ENCODE peak calls at places on chromosome 4, in nine cellular contexts. One of them, this sample, is unnamed.

GRCh38 chr4:45120163-45120562 is 393.8 kb upstream of the GNPDA2 start:
- DNase-seq in naive B cell: no peak
- DNase-seq in astrocyte of the spinal cord: no peak
- DNase-seq in uterus: no peak
- DNase-seq in tibial nerve: no peak
- DNase-seq in kidney tubule cell: peak
- DNase-seq in Peyer's patch: no peak
- DNase-seq in central memory CD4-positive, alpha-beta T cell: no peak
- DNase-seq in stomach: no peak
- DNase-seq in this sample: no peak

GRCh38 chr4:150948069-150948468 is 67.0 kb downstream of the LRBA start:
- DNase-seq in naive B cell: no peak
- DNase-seq in astrocyte of the spinal cord: no peak
- DNase-seq in uterus: no peak
- DNase-seq in tibial nerve: no peak
- DNase-seq in kidney tubule cell: no peak
- DNase-seq in Peyer's patch: no peak
- DNase-seq in central memory CD4-positive, alpha-beta T cell: no peak
- DNase-seq in stomach: no peak
- DNase-seq in this sample: no peak

GRCh38 chr4:110514889-110515479 is 39.0 kb downstream of the ENPEP start:
- DNase-seq in naive B cell: peak
- DNase-seq in astrocyte of the spinal cord: peak
- DNase-seq in uterus: no peak
- DNase-seq in tibial nerve: no peak
- DNase-seq in kidney tubule cell: peak
- DNase-seq in Peyer's patch: no peak
- DNase-seq in central memory CD4-positive, alpha-beta T cell: peak
- DNase-seq in stomach: no peak
- DNase-seq in this sample: no peak

GRCh38 chr4:187668683-187669082 is 326.9 kb upstream of the ZFP42 start:
- DNase-seq in naive B cell: no peak
- DNase-seq in astrocyte of the spinal cord: peak
- DNase-seq in uterus: no peak
- DNase-seq in tibial nerve: no peak
- DNase-seq in kidney tubule cell: peak
- DNase-seq in Peyer's patch: no peak
- DNase-seq in central memory CD4-positive, alpha-beta T cell: no peak
- DNase-seq in stomach: no peak
- DNase-seq in this sample: no peak

GRCh38 chr4:22721189-22721588 is 28.5 kb downstream of the GBA3 start:
- DNase-seq in naive B cell: no peak
- DNase-seq in astrocyte of the spinal cord: no peak
- DNase-seq in uterus: no peak
- DNase-seq in tibial nerve: no peak
- DNase-seq in kidney tubule cell: no peak
- DNase-seq in Peyer's patch: no peak
- DNase-seq in central memory CD4-positive, alpha-beta T cell: no peak
- DNase-seq in stomach: no peak
- DNase-seq in this sample: no peak

GRCh38 chr4:153153339-153153851 is 50.8 kb upstream of the TRIM2 start:
- DNase-seq in naive B cell: peak
- DNase-seq in astrocyte of the spinal cord: peak
- DNase-seq in uterus: peak
- DNase-seq in tibial nerve: no peak
- DNase-seq in kidney tubule cell: peak
- DNase-seq in Peyer's patch: peak
- DNase-seq in central memory CD4-positive, alpha-beta T cell: peak
- DNase-seq in stomach: peak
- DNase-seq in this sample: peak

GRCh38 chr4:45063701-45064100 is 337.3 kb upstream of the GNPDA2 start:
- DNase-seq in naive B cell: no peak
- DNase-seq in astrocyte of the spinal cord: no peak
- DNase-seq in uterus: no peak
- DNase-seq in tibial nerve: no peak
- DNase-seq in kidney tubule cell: no peak
- DNase-seq in Peyer's patch: no peak
- DNase-seq in central memory CD4-positive, alpha-beta T cell: no peak
- DNase-seq in stomach: no peak
- DNase-seq in this sample: no peak

GRCh38 chr4:26766142-26766541 is 94.5 kb upstream of the STIM2 start:
- DNase-seq in naive B cell: no peak
- DNase-seq in astrocyte of the spinal cord: no peak
- DNase-seq in uterus: no peak
- DNase-seq in tibial nerve: no peak
- DNase-seq in kidney tubule cell: no peak
- DNase-seq in Peyer's patch: no peak
- DNase-seq in central memory CD4-positive, alpha-beta T cell: no peak
- DNase-seq in stomach: no peak
- DNase-seq in this sample: no peak

GRCh38 chr4:6169239-6169638 is 31.1 kb downstream of the JAKMIP1 start:
- DNase-seq in naive B cell: no peak
- DNase-seq in astrocyte of the spinal cord: no peak
- DNase-seq in uterus: no peak
- DNase-seq in tibial nerve: no peak
- DNase-seq in kidney tubule cell: no peak
- DNase-seq in Peyer's patch: no peak
- DNase-seq in central memory CD4-positive, alpha-beta T cell: no peak
- DNase-seq in stomach: no peak
- DNase-seq in this sample: no peak

GRCh38 chr4:149896428-149896827 is 80.8 kb upstream of the IQCM start:
- DNase-seq in naive B cell: no peak
- DNase-seq in astrocyte of the spinal cord: peak
- DNase-seq in uterus: no peak
- DNase-seq in tibial nerve: no peak
- DNase-seq in kidney tubule cell: peak
- DNase-seq in Peyer's patch: no peak
- DNase-seq in central memory CD4-positive, alpha-beta T cell: no peak
- DNase-seq in stomach: no peak
- DNase-seq in this sample: no peak

GRCh38 chr4:112170451-112170993 is 25.3 kb downstream of the FAM241A start:
- DNase-seq in naive B cell: no peak
- DNase-seq in astrocyte of the spinal cord: peak
- DNase-seq in uterus: no peak
- DNase-seq in tibial nerve: no peak
- DNase-seq in kidney tubule cell: peak
- DNase-seq in Peyer's patch: no peak
- DNase-seq in central memory CD4-positive, alpha-beta T cell: no peak
- DNase-seq in stomach: no peak
- DNase-seq in this sample: no peak

GRCh38 chr4:110501826-110502225 is 25.9 kb downstream of the ENPEP start:
- DNase-seq in naive B cell: no peak
- DNase-seq in astrocyte of the spinal cord: peak
- DNase-seq in uterus: no peak
- DNase-seq in tibial nerve: no peak
- DNase-seq in kidney tubule cell: peak
- DNase-seq in Peyer's patch: no peak
- DNase-seq in central memory CD4-positive, alpha-beta T cell: no peak
- DNase-seq in stomach: no peak
- DNase-seq in this sample: no peak

GRCh38 chr4:4780634-4781287 is 78.7 kb upstream of the MSX1 start:
- DNase-seq in naive B cell: no peak
- DNase-seq in astrocyte of the spinal cord: peak
- DNase-seq in uterus: no peak
- DNase-seq in tibial nerve: no peak
- DNase-seq in kidney tubule cell: peak
- DNase-seq in Peyer's patch: no peak
- DNase-seq in central memory CD4-positive, alpha-beta T cell: no peak
- DNase-seq in stomach: no peak
- DNase-seq in this sample: no peak

GRCh38 chr4:116055857-116056827 is 942.7 kb upstream of the NDST4 start:
- DNase-seq in naive B cell: no peak
- DNase-seq in astrocyte of the spinal cord: peak
- DNase-seq in uterus: no peak
- DNase-seq in tibial nerve: no peak
- DNase-seq in kidney tubule cell: peak
- DNase-seq in Peyer's patch: no peak
- DNase-seq in central memory CD4-positive, alpha-beta T cell: no peak
- DNase-seq in stomach: no peak
- DNase-seq in this sample: no peak

GRCh38 chr4:144667500-144667899 is 21.5 kb downstream of the HHIP start:
- DNase-seq in naive B cell: no peak
- DNase-seq in astrocyte of the spinal cord: peak
- DNase-seq in uterus: no peak
- DNase-seq in tibial nerve: no peak
- DNase-seq in kidney tubule cell: peak
- DNase-seq in Peyer's patch: no peak
- DNase-seq in central memory CD4-positive, alpha-beta T cell: no peak
- DNase-seq in stomach: no peak
- DNase-seq in this sample: no peak

GRCh38 chr4:16294455-16294854 is 68.2 kb upstream of the TAPT1 start:
- DNase-seq in naive B cell: no peak
- DNase-seq in astrocyte of the spinal cord: no peak
- DNase-seq in uterus: no peak
- DNase-seq in tibial nerve: no peak
- DNase-seq in kidney tubule cell: peak
- DNase-seq in Peyer's patch: no peak
- DNase-seq in central memory CD4-positive, alpha-beta T cell: no peak
- DNase-seq in stomach: no peak
- DNase-seq in this sample: no peak

GRCh38 chr4:125316391-125316780 is 1.6 kb downstream of the FAT4 start:
- DNase-seq in naive B cell: no peak
- DNase-seq in astrocyte of the spinal cord: no peak
- DNase-seq in uterus: peak
- DNase-seq in tibial nerve: peak
- DNase-seq in kidney tubule cell: peak
- DNase-seq in Peyer's patch: no peak
- DNase-seq in central memory CD4-positive, alpha-beta T cell: no peak
- DNase-seq in stomach: peak
- DNase-seq in this sample: no peak

GRCh38 chr4:106898621-106899230 is 137.4 kb downstream of the DKK2 start:
- DNase-seq in naive B cell: no peak
- DNase-seq in astrocyte of the spinal cord: peak
- DNase-seq in uterus: no peak
- DNase-seq in tibial nerve: no peak
- DNase-seq in kidney tubule cell: peak
- DNase-seq in Peyer's patch: no peak
- DNase-seq in central memory CD4-positive, alpha-beta T cell: no peak
- DNase-seq in stomach: no peak
- DNase-seq in this sample: no peak

GRCh38 chr4:69658133-69658532 is 5.1 kb upstream of the UGT2A1 start:
- DNase-seq in naive B cell: no peak
- DNase-seq in astrocyte of the spinal cord: no peak
- DNase-seq in uterus: no peak
- DNase-seq in tibial nerve: no peak
- DNase-seq in kidney tubule cell: no peak
- DNase-seq in Peyer's patch: no peak
- DNase-seq in central memory CD4-positive, alpha-beta T cell: no peak
- DNase-seq in stomach: no peak
- DNase-seq in this sample: no peak

GRCh38 chr4:165359501-165359900 is 19.3 kb upstream of the CPE start:
- DNase-seq in naive B cell: no peak
- DNase-seq in astrocyte of the spinal cord: no peak
- DNase-seq in uterus: no peak
- DNase-seq in tibial nerve: no peak
- DNase-seq in kidney tubule cell: no peak
- DNase-seq in Peyer's patch: no peak
- DNase-seq in central memory CD4-positive, alpha-beta T cell: no peak
- DNase-seq in stomach: no peak
- DNase-seq in this sample: no peak

This sample was measured in activated naive CD8-positive, alpha-beta T cell treated with anti-CD3 and anti-CD28 coated beads, Interleukin-2, amount 50 U/mL, for 16 hours.